ENCODE peak calls at places on chromosomes 2 and 18, in ten cellular contexts. G is hepatocyte; R is KBM-7; B is heart left ventricle; N is A172; O is nephron progenitor cell; V is T-helper 1 cell; M is body of pancreas; Y is SK-MEL-5; H is stimulated activated CD4-positive, alpha-beta T cell treated with anti-CD3 and anti-CD28 coated beads, Interleukin-12 subunit alpha, Interleukin-12 subunit beta, amount 100 ng/mL, for 48 hours. X is an unnamed sample.

GRCh38 chr2:232838406-232838874 is 31.6 kb upstream of the SNORC start:
- DNase-seq in V (peak; percentile 33), M (no peak), Y (no peak), O (no peak), H (peak; percentile 6), B (no peak), N (peak; percentile 81), R (peak; percentile 78), G (peak; percentile 23), X (no peak)

GRCh38 chr2:239607795-239608171 is 207.0 kb upstream of the HDAC4 start:
- DNase-seq in V (no peak), H (no peak), R (peak; percentile 31), Y (no peak), G (no peak), M (no peak), N (no peak), B (peak; percentile 57), O (peak; percentile 60), X (no peak)

GRCh38 chr2:186841940-186842339 is 7.0 kb downstream of the ZSWIM2 start:
- DNase-seq in B (no peak), V (no peak), Y (no peak), N (peak; percentile 40), R (no peak), G (no peak), H (no peak), O (no peak), M (no peak), X (no peak)

GRCh38 chr2:238370482-238371372 is 50.4 kb downstream of the TRAF3IP1 start:
- DNase-seq in H (peak; percentile 23), N (peak; percentile 67), O (peak; percentile 61), Y (peak; percentile 66), R (peak; percentile 75), B (peak; percentile 72), M (peak; percentile 62), G (peak; percentile 84), V (peak; percentile 27), X (peak; percentile 60)

GRCh38 chr2:111202266-111203040 is 81.7 kb downstream of the BCL2L11 start:
- DNase-seq in N (no peak), M (no peak), V (no peak), B (no peak), O (no peak), R (no peak), Y (no peak), G (no peak), H (no peak), X (no peak)

GRCh38 chr2:162258169-162258568 is 14.9 kb upstream of the FAP start:
- DNase-seq in B (no peak), Y (no peak), G (no peak), M (no peak), V (no peak), O (no peak), H (no peak), N (peak; percentile 13), R (no peak), X (no peak)

GRCh38 chr18:24799176-24799575 is 338.7 kb downstream of the HRH4 start:
- DNase-seq in V (no peak), B (no peak), H (no peak), G (no peak), Y (no peak), N (no peak), M (no peak), O (no peak), R (peak; percentile 31), X (no peak)

GRCh38 chr18:49018961-49019445 is 68.2 kb upstream of the SMAD7 start:
- DNase-seq in V (no peak), B (no peak), M (no peak), O (no peak), N (no peak), G (no peak), Y (no peak), R (no peak), H (no peak), X (no peak)

GRCh38 chr2:208129804-208130712 is at the start of gene CRYGC:
- DNase-seq in N (peak; percentile 37), O (no peak), V (no peak), H (no peak), M (no peak), G (peak; percentile 72), B (no peak), Y (no peak), R (no peak), X (no peak)

GRCh38 chr2:84038866-84039265 is 420.2 kb downstream of the SUCLG1 start:
- DNase-seq in H (no peak), N (peak; percentile 21), Y (no peak), M (no peak), B (no peak), O (no peak), V (no peak), G (peak; percentile 46), R (no peak), X (no peak)